ENCODE peak calls at places on chromosome 16, in eight cellular contexts. H is thoracic aorta, T is BE2C, N is GM12864, X is fibroblast of villous mesenchyme, O is cardiac muscle cell, B is heart left ventricle, F is transverse colon. D is an unnamed sample.

GRCh38 chr16:80440691-80441090 is 100.1 kb upstream of the DYNLRB2 start:
- DNase-seq in H (no peak), T (no peak), N (no peak), X (no peak), O (no peak), B (no peak), F (no peak), D (no peak)

GRCh38 chr16:23496826-23497542 is 13.3 kb downstream of the GGA2 start:
- DNase-seq in H (no peak), T (no peak), N (no peak), X (peak), O (no peak), B (no peak), F (no peak), D (no peak)

GRCh38 chr16:31874354-31875111 is 926 bp downstream of the ZNF267 start:
- DNase-seq in H (no peak), T (no peak), N (no peak), X (peak), O (peak), B (no peak), F (no peak), D (no peak)

GRCh38 chr16:26816266-26816665 is 250.5 kb upstream of the C16orf82 start:
- DNase-seq in H (no peak), T (no peak), N (no peak), X (no peak), O (no peak), B (no peak), F (no peak), D (no peak)

GRCh38 chr16:81730090-81731051 is 48.7 kb upstream of the PLCG2 start:
- DNase-seq in H (peak), T (peak), N (no peak), X (peak), O (peak), B (peak), F (peak), D (peak)

GRCh38 chr16:3689731-3690130 is 27.6 kb downstream of the TRAP1 start:
- DNase-seq in H (no peak), T (no peak), N (no peak), X (peak), O (no peak), B (no peak), F (no peak), D (no peak)

GRCh38 chr16:81073560-81074330 is 3.3 kb downstream of the C16orf46 start:
- DNase-seq in H (no peak), T (no peak), N (no peak), X (no peak), O (no peak), B (no peak), F (no peak), D (no peak)

GRCh38 chr16:12262454-12263180 is 286.1 kb downstream of the SNX29 start:
- DNase-seq in H (no peak), T (no peak), N (no peak), X (no peak), O (no peak), B (no peak), F (peak), D (no peak)

GRCh38 chr16:75931043-75931442 is 204.8 kb upstream of the CPHXL start:
- DNase-seq in H (no peak), T (no peak), N (no peak), X (peak), O (no peak), B (no peak), F (no peak), D (no peak)

GRCh38 chr16:5041604-5042133 is 7.9 kb upstream of the NAGPA start:
- DNase-seq in H (no peak), T (no peak), N (peak), X (peak), O (no peak), B (no peak), F (no peak), D (no peak)

GRCh38 chr16:86492961-86493639 is 17.2 kb upstream of the FOXF1 start:
- DNase-seq in H (no peak), T (no peak), N (no peak), X (no peak), O (no peak), B (no peak), F (no peak), D (no peak)

GRCh38 chr16:4506450-4506849 is 30.3 kb downstream of the HMOX2 start:
- DNase-seq in H (no peak), T (peak), N (peak), X (peak), O (peak), B (peak), F (peak), D (no peak)

GRCh38 chr16:31298958-31299357 is 39.2 kb downstream of the ITGAM start:
- DNase-seq in H (no peak), T (no peak), N (no peak), X (peak), O (no peak), B (no peak), F (no peak), D (no peak)

GRCh38 chr16:4116328-4117249 is at the start of gene ADCY9:
- DNase-seq in H (no peak), T (peak), N (no peak), X (peak), O (peak), B (peak), F (peak), D (peak)

GRCh38 chr16:74896389-74897370 is 88.2 kb downstream of the WDR59 start:
- DNase-seq in H (no peak), T (no peak), N (no peak), X (peak), O (no peak), B (no peak), F (no peak), D (no peak)

GRCh38 chr16:87764600-87765472 is 950 bp downstream of the KLHDC4 start:
- DNase-seq in H (no peak), T (no peak), N (no peak), X (no peak), O (no peak), B (no peak), F (no peak), D (no peak)

GRCh38 chr16:56262148-56262878 is 71.0 kb downstream of the GNAO1 start:
- DNase-seq in H (no peak), T (no peak), N (no peak), X (no peak), O (no peak), B (no peak), F (peak), D (no peak)

GRCh38 chr16:17023606-17024005 is 447.2 kb downstream of the XYLT1 start:
- DNase-seq in H (no peak), T (no peak), N (no peak), X (no peak), O (no peak), B (no peak), F (no peak), D (no peak)

GRCh38 chr16:54398986-54399385 is 112.4 kb upstream of the IRX3 start:
- DNase-seq in H (no peak), T (no peak), N (no peak), X (no peak), O (no peak), B (no peak), F (no peak), D (no peak)

GRCh38 chr16:4664538-4665418 is 28.6 kb upstream of the NUDT16L1 start:
- DNase-seq in H (no peak), T (no peak), N (no peak), X (peak), O (no peak), B (peak), F (peak), D (peak)

DNA sequence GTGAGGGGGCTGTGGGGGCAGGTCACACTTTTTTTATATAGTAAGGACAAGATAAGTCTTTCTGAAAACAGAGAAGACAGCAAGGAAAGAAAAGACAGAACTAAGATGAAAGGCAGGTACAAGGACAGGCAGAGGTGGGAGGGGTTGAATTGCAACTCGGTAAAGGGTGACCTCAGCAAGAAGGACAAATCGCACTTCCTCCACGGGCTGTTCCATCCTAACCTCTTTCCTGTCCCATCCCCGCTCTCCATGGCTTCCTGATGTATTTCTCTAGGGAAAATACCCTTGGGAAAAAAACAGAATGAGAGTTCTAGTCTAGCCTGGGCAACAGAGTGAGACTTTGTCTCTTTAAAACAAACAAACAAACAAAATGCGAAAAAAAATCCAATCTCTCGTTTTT is 57.3 kb downstream of the ARHGAP17 start:
- DNase-seq in H (no peak), T (no peak), N (no peak), X (no peak), O (no peak), B (no peak), F (peak), D (no peak)
- H3K4me3 ChIP-seq in H (no peak), T (no peak), N (no peak), X (no peak), O (no peak), B (no peak), F (no peak), D (no peak)

GRCh38 chr16:28606291-28607115 is 3.3 kb downstream of the SULT1A1 start:
- DNase-seq in H (no peak), T (no peak), N (no peak), X (no peak), O (no peak), B (no peak), F (no peak), D (no peak)
- H3K4me3 ChIP-seq in H (no peak), T (no peak), N (no peak), X (no peak), O (no peak), B (no peak), F (no peak), D (no peak)

GRCh38 chr16:1979271-1980025 is 1.8 kb downstream of the NOXO1 start:
- DNase-seq in H (no peak), T (no peak), N (no peak), X (no peak), O (no peak), B (no peak), F (peak), D (no peak)

GRCh38 chr16:1977875-1978268 is 3.4 kb downstream of the NOXO1 start:
- DNase-seq in H (no peak), T (no peak), N (no peak), X (no peak), O (no peak), B (no peak), F (no peak), D (no peak)

GRCh38 chr16:1980026-1980769 is 1.1 kb downstream of the NOXO1 start:
- DNase-seq in H (no peak), T (no peak), N (no peak), X (no peak), O (no peak), B (no peak), F (no peak), D (no peak)

GRCh38 chr16:1976951-1977874 is 4.1 kb downstream of the NOXO1 start:
- DNase-seq in H (no peak), T (no peak), N (no peak), X (no peak), O (no peak), B (no peak), F (no peak), D (no peak)

GRCh38 chr16:1978476-1979120 is 2.7 kb downstream of the NOXO1 start:
- DNase-seq in H (no peak), T (no peak), N (no peak), X (no peak), O (no peak), B (no peak), F (no peak), D (no peak)
- H3K4me3 ChIP-seq in H (no peak), T (no peak), N (no peak), X (no peak), O (no peak), B (no peak), F (peak), D (no peak)

GRCh38 chr16:564690-565419 is 1.9 kb upstream of the NHLRC4 start:
- DNase-seq in H (no peak), T (no peak), N (no peak), X (no peak), O (no peak), B (no peak), F (no peak), D (no peak)

GRCh38 chr16:568401-569258 is 1.1 kb upstream of the PIGQ start:
- DNase-seq in H (no peak), T (no peak), N (no peak), X (no peak), O (no peak), B (no peak), F (peak), D (no peak)

GRCh38 chr16:565420-566330 is 1.1 kb upstream of the NHLRC4 start:
- DNase-seq in H (no peak), T (peak), N (no peak), X (no peak), O (peak), B (no peak), F (no peak), D (no peak)

GRCh38 chr16:567362-568256 is 804 bp downstream of the NHLRC4 start:
- DNase-seq in H (no peak), T (no peak), N (no peak), X (no peak), O (no peak), B (no peak), F (no peak), D (no peak)

GRCh38 chr16:566475-567361 is at the start of gene NHLRC4:
- DNase-seq in H (no peak), T (peak), N (peak), X (peak), O (peak), B (peak), F (peak), D (peak)
- H3K4me3 ChIP-seq in H (peak), T (peak), N (peak), X (peak), O (no peak), B (no peak), F (peak), D (peak)

DNA sequence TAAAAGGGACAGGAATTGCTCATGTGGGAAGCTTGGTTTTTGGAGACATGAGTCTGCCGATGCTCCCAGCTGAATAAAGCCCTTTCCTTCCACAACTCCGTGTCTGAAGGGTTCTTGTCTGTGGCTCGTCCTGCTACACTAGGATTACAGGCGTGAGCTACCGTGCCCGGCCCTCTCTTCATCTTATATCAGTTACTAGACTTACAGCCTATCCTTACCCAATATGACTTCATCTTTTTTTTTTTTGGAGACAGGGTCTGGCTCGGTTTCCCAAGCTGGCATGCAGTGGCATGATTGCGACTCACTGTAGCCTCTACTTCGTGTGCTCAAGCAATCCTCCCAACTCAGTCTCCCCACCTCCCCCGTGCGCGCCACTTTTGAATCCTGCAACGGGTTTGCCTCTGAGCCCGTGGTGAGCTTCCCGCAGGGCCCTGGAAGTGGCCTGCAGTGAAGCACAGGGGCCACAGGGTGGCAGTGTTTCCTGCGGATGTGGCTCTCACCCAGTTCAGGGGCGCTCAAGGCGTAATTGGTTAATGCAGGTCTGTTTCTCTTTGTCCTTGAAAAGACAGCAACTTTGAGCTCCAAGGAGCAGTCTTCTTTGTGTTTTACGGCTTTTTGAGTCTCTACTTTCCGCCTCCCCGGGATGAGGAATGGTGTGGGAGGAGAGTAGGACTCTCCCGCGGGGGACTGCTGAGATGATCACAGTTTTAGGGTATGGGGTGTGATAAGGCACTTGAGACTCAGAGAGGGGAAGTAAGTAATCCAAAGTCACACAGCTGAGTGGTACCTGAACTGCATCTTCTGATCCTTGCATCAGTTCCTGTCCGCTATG is 22.7 kb upstream of the GPRC5B start:
- DNase-seq in H (no peak), T (peak), N (peak), X (peak), O (peak), B (peak), F (peak), D (peak)
- H3K4me3 ChIP-seq in H (peak), T (no peak), N (no peak), X (no peak), O (no peak), B (no peak), F (no peak), D (no peak)

GRCh38 chr16:62035115-62036092 is 834 bp downstream of the CDH8 start:
- DNase-seq in H (no peak), T (no peak), N (no peak), X (no peak), O (peak), B (no peak), F (no peak), D (no peak)
- H3K4me3 ChIP-seq in H (peak), T (no peak), N (no peak), X (no peak), O (peak), B (peak), F (no peak), D (peak)

GRCh38 chr16:88780100-88781062 is 4.6 kb downstream of the PIEZO1 start:
- DNase-seq in H (no peak), T (no peak), N (no peak), X (no peak), O (no peak), B (no peak), F (no peak), D (no peak)
- H3K4me3 ChIP-seq in H (no peak), T (no peak), N (peak), X (peak), O (no peak), B (no peak), F (no peak), D (peak)

GRCh38 chr16:57283214-57283955 is 1.1 kb downstream of the PLLP start:
- DNase-seq in H (no peak), T (no peak), N (no peak), X (no peak), O (no peak), B (no peak), F (no peak), D (no peak)

GRCh38 chr16:57284206-57284951 is at the start of gene PLLP:
- DNase-seq in H (no peak), T (peak), N (no peak), X (peak), O (peak), B (no peak), F (peak), D (no peak)

GRCh38 chr16:57283956-57284205 is 591 bp downstream of the PLLP start:
- DNase-seq in H (no peak), T (no peak), N (no peak), X (no peak), O (no peak), B (no peak), F (no peak), D (no peak)

GRCh38 chr16:57284952-57285263 is 436 bp upstream of the PLLP start:
- DNase-seq in H (no peak), T (no peak), N (no peak), X (no peak), O (no peak), B (no peak), F (no peak), D (no peak)

DNA sequence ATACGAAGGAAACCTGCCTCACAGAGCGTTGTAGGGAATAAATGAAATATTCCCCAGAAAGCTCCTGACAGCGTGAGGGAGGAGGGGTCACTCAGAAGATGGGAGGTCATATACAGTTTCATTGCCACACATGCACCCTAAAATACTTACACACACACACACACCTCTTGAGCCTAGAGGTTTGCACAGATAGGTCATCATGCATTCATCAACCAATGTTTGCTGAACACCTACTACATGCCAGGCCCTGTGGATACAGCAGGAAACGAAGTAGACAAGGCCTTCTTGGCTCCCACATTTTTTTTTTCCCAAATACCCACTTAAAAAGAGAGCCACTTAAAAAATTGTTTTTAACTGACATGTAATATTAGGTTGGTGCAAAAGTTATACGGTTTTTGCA is 907 bp upstream of the PLLP start:
- DNase-seq in H (no peak), T (no peak), N (no peak), X (no peak), O (no peak), B (no peak), F (no peak), D (no peak)
- H3K4me3 ChIP-seq in H (no peak), T (no peak), N (no peak), X (no peak), O (no peak), B (no peak), F (no peak), D (peak)